ENCODE peak calls at places on chromosomes 3 and 15, in five cellular contexts. W, B, N, X and K are unnamed samples.

GRCh38 chr15:40721716-40722115 is 26.7 kb downstream of the RAD51 start:
- DNase-seq in X (no peak), B (no peak), W (no peak), N (peak), K (no peak)

GRCh38 chr3:122074621-122075265 is 19.6 kb downstream of the CD86 start:
- DNase-seq in X (no peak), N (no peak), W (peak), B (no peak), K (peak)

GRCh38 chr3:33372218-33373081 is 67.8 kb downstream of the UBP1 start:
- DNase-seq in W (peak), N (peak), B (no peak), X (peak), K (peak)

GRCh38 chr15:65942436-65942835 is 73.1 kb downstream of the RAB11A start:
- DNase-seq in X (no peak), B (no peak), W (peak), N (no peak), K (no peak)

GRCh38 chr3:158920375-158920774 is 118.5 kb downstream of the MFSD1 start:
- DNase-seq in W (no peak), N (no peak), X (no peak), B (no peak), K (peak)

GRCh38 chr3:84943379-84943778 is 15.4 kb upstream of the CADM2 start:
- DNase-seq in W (no peak), X (no peak), B (no peak), N (no peak), K (no peak)

GRCh38 chr3:134644731-134645514 is 5.9 kb downstream of the KY start:
- DNase-seq in N (no peak), W (no peak), B (no peak), X (peak), K (no peak)

GRCh38 chr15:96435841-96436240 is 105.3 kb downstream of the NR2F2 start:
- DNase-seq in X (no peak), W (no peak), B (no peak), N (no peak), K (no peak)

GRCh38 chr3:154684021-154684420 is 254.0 kb upstream of the GPR149 start:
- DNase-seq in X (no peak), W (no peak), B (no peak), N (no peak), K (no peak)

GRCh38 chr3:133783762-133784161 is 21.9 kb upstream of the SRPRB start:
- DNase-seq in X (no peak), B (no peak), W (no peak), N (no peak), K (no peak)

GRCh38 chr3:133152056-133152455 is 113.9 kb downstream of the TMEM108 start:
- DNase-seq in W (no peak), B (no peak), N (no peak), X (no peak), K (no peak)

GRCh38 chr3:150314248-150315027 is 93.7 kb upstream of the TSC22D2 start:
- DNase-seq in X (no peak), N (no peak), B (no peak), W (no peak), K (no peak)

GRCh38 chr15:97521894-97522293 is 438.6 kb upstream of the ARRDC4 start:
- DNase-seq in N (peak), W (no peak), B (no peak), X (peak), K (no peak)

GRCh38 chr15:77505556-77505955 is 84.9 kb downstream of the HMG20A start:
- DNase-seq in B (no peak), W (no peak), X (no peak), N (no peak), K (no peak)

GRCh38 chr3:140203510-140203909 is 268.5 kb downstream of the CLSTN2 start:
- DNase-seq in X (no peak), W (no peak), B (no peak), N (no peak), K (no peak)

GRCh38 chr3:168218600-168218999 is 122.9 kb upstream of the GOLIM4 start:
- DNase-seq in B (no peak), W (no peak), N (no peak), X (no peak), K (no peak)

GRCh38 chr3:56879453-56880224 is 77.9 kb upstream of the ARHGEF3 start:
- DNase-seq in X (no peak), N (peak), W (no peak), B (no peak), K (peak)

GRCh38 chr3:129021140-129021551 is 20.0 kb downstream of the EFCC1 start:
- DNase-seq in W (no peak), X (no peak), B (no peak), N (peak), K (peak)

GRCh38 chr3:72892870-72893269 is 5.0 kb downstream of the GXYLT2 start:
- DNase-seq in B (no peak), X (no peak), N (peak), W (no peak), K (no peak)

GRCh38 chr3:146065573-146066006 is 95.4 kb downstream of the PLOD2 start:
- DNase-seq in X (no peak), N (peak), B (no peak), W (no peak), K (peak)

GRCh38 chr3:134242649-134243637 is 7.7 kb downstream of the RYK start:
- DNase-seq in N (peak), W (no peak), X (no peak), B (no peak), K (peak)

GRCh38 chr15:87866961-87867360 is 389.6 kb downstream of the NTRK3 start:
- DNase-seq in X (no peak), W (no peak), N (no peak), B (no peak), K (no peak)

GRCh38 chr15:48718646-48719045 is 73.1 kb upstream of the FBN1 start:
- DNase-seq in N (peak), W (no peak), X (no peak), B (no peak), K (peak)

GRCh38 chr3:53224536-53224935 is 31.3 kb downstream of the TKT start:
- DNase-seq in X (no peak), W (no peak), N (no peak), B (no peak), K (no peak)

GRCh38 chr3:185306847-185307246 is 53.0 kb upstream of the EHHADH start:
- DNase-seq in B (no peak), W (no peak), N (no peak), X (no peak), K (no peak)

GRCh38 chr3:53114412-53115074 is 15.7 kb downstream of the RFT1 start:
- DNase-seq in B (no peak), N (no peak), X (no peak), W (no peak), K (peak)

GRCh38 chr3:46923559-46924350 is 46.2 kb downstream of the PTH1R start:
- DNase-seq in B (no peak), N (peak), X (peak), W (no peak), K (peak)

GRCh38 chr15:33358303-33358702 is 47.5 kb downstream of the RYR3 start:
- DNase-seq in W (no peak), B (no peak), X (no peak), N (no peak), K (no peak)

GRCh38 chr3:68893600-68894239 is 38.6 kb downstream of the TAFA4 start:
- DNase-seq in X (no peak), W (no peak), B (no peak), N (peak), K (peak)

GRCh38 chr15:88465633-88466219 is 1.5 kb downstream of the MRPL46 start:
- DNase-seq in N (peak), B (peak), W (no peak), X (no peak), K (peak)